ENCODE peak calls at places on chromosomes 4 and X, in five cellular contexts. G is SK-MEL-5; T is psoas muscle; N is HS-5; U is stimulated activated CD4-positive, alpha-beta T cell treated with anti-CD3 and anti-CD28 coated beads, Interleukin-12 subunit alpha, Interleukin-12 subunit beta, amount 100 ng/mL, for 4 hours. F is an unnamed sample.

GRCh38 chrX:107448625-107449468 is 605 bp upstream of the FRMPD3 start:
- DNase-seq in G (no peak), T (no peak), N (no peak), U (no peak), F (no peak)

GRCh38 chr4:67915400-67915966 is 31.7 kb upstream of the TMPRSS11D start:
- DNase-seq in G (no peak), T (no peak), N (no peak), U (no peak), F (no peak)

GRCh38 chr4:188976644-188977115 is 837.4 kb downstream of the TRIML1 start:
- DNase-seq in G (no peak), T (no peak), N (no peak), U (no peak), F (no peak)

GRCh38 chrX:52979568-52979967 is 21.2 kb upstream of the FAM156A start:
- DNase-seq in G (no peak), T (no peak), N (no peak), U (no peak), F (no peak)

GRCh38 chr4:181536753-181537434 is 706.3 kb upstream of the TENM3 start:
- DNase-seq in G (no peak), T (no peak), N (no peak), U (no peak), F (no peak)

GRCh38 chr4:107823870-107824366 is 814 bp upstream of the SGMS2 start:
- DNase-seq in G (no peak), T (no peak), N (peak; percentile 40), U (no peak), F (no peak)

GRCh38 chrX:113759422-113759821 is 824.5 kb upstream of the HTR2C start:
- DNase-seq in G (no peak), T (no peak), N (no peak), U (no peak), F (no peak)

GRCh38 chr4:102761478-102761790 is 666 bp upstream of the MANBA start:
- DNase-seq in G (no peak), T (no peak), N (no peak), U (no peak), F (no peak)

GRCh38 chr4:190020790-190021717 is 6.0 kb downstream of the FRG2 start:
- DNase-seq in G (no peak), T (no peak), N (no peak), U (no peak), F (peak; percentile 60)

GRCh38 chr4:15413010-15413622 is 14.7 kb upstream of the C1QTNF7 start:
- DNase-seq in G (no peak), T (no peak), N (no peak), U (no peak), F (no peak)

GRCh38 chr4:73704314-73705055 is 35.9 kb upstream of the CXCL8 start:
- DNase-seq in G (peak; percentile 96), T (peak; percentile 15), N (peak; percentile 97), U (no peak), F (no peak)

GRCh38 chrX:119040432-119040831 is 32.4 kb upstream of the CT47C1 start:
- DNase-seq in G (no peak), T (no peak), N (no peak), U (no peak), F (no peak)

GRCh38 chrX:39016551-39016950 is 215.3 kb downstream of the MID1IP1 start:
- DNase-seq in G (no peak), T (no peak), N (no peak), U (no peak), F (no peak)

GRCh38 chr4:155666701-155667537 is at the start of gene GUCY1A1:
- DNase-seq in G (no peak), T (peak; percentile 16), N (no peak), U (peak; percentile 1), F (peak; percentile 25)

GRCh38 chr4:101158136-101158485 is 189.2 kb downstream of the PPP3CA start:
- DNase-seq in G (peak; percentile 14), T (no peak), N (no peak), U (no peak), F (no peak)

GRCh38 chrX:19627533-19627932 is 112.2 kb upstream of the MAP3K15 start:
- DNase-seq in G (no peak), T (no peak), N (no peak), U (no peak), F (peak; percentile 11)

GRCh38 chr4:3168029-3168428 is 80.9 kb upstream of the MSANTD1 start:
- DNase-seq in G (no peak), T (no peak), N (no peak), U (no peak), F (no peak)

GRCh38 chr4:145196747-145197146 is 16.4 kb upstream of the OTUD4 start:
- DNase-seq in G (no peak), T (no peak), N (no peak), U (no peak), F (no peak)

GRCh38 chrX:103393487-103393886 is 17.1 kb downstream of the BEX3 start:
- DNase-seq in G (no peak), T (no peak), N (no peak), U (no peak), F (no peak)

GRCh38 chr4:26609398-26609797 is 25.5 kb downstream of the TBC1D19 start:
- DNase-seq in G (no peak), T (no peak), N (no peak), U (no peak), F (no peak)

GRCh38 chrX:115367455-115367854 is 77.9 kb downstream of the LUZP4 start:
- DNase-seq in G (peak; percentile 43), T (no peak), N (no peak), U (no peak), F (no peak)

GRCh38 chr4:158995040-158995439 is 107.8 kb upstream of the RAPGEF2 start:
- DNase-seq in G (no peak), T (no peak), N (no peak), U (no peak), F (no peak)

GRCh38 chrX:153521034-153521433 is 3.6 kb downstream of the ATP2B3 start:
- DNase-seq in G (no peak), T (no peak), N (no peak), U (no peak), F (no peak)

GRCh38 chrX:69152398-69152797 is 12.9 kb downstream of the PJA1 start:
- DNase-seq in G (no peak), T (peak; percentile 39), N (no peak), U (no peak), F (no peak)

GRCh38 chrX:10071451-10072163 is 85.2 kb upstream of the CLCN4 start:
- DNase-seq in G (no peak), T (no peak), N (no peak), U (no peak), F (no peak)

GRCh38 chr4:111943796-111944203 is 201.5 kb upstream of the FAM241A start:
- DNase-seq in G (peak; percentile 79), T (no peak), N (no peak), U (no peak), F (no peak)

GRCh38 chrX:10952619-10953018 is 158.5 kb upstream of the HCCS start:
- DNase-seq in G (no peak), T (no peak), N (no peak), U (no peak), F (no peak)

GRCh38 chrX:68841251-68842049 is 12.6 kb downstream of the EFNB1 start:
- DNase-seq in G (no peak), T (no peak), N (no peak), U (no peak), F (no peak)

GRCh38 chr4:126705271-126705670 is 927.5 kb upstream of the INTU start:
- DNase-seq in G (no peak), T (no peak), N (no peak), U (no peak), F (no peak)

GRCh38 chr4:666436-666810 is 7.7 kb downstream of the ATP5ME start:
- DNase-seq in G (no peak), T (no peak), N (no peak), U (no peak), F (no peak)

F was measured in stimulated activated naive CD8-positive, alpha-beta T cell treated with anti-CD3 and anti-CD28 coated beads, Interleukin-15, amount 100 ng/mL, for 72 hours.